ENCODE peak calls at places on chromosome 19, in ten cellular contexts. G is GM06990; X is body of pancreas; R is stimulated activated CD4-positive, alpha-beta T cell treated with anti-CD3 and anti-CD28 coated beads, Interleukin-1b, Interleukin-23, amount 100 ng/mL, for 48 hours; B is NCI-H774; J is stimulated activated CD8-positive, alpha-beta memory T cell treated with anti-CD3 and anti-CD28 coated beads, Interleukin-15, amount 100 ng/mL, for 24 hours; O is effector CD8-positive, alpha-beta T cell; D is cardiac muscle cell; H is astrocyte; U is CD8-positive, alpha-beta memory T cell. S is an unnamed sample.
A peak's percentile ranks its signal among the peaks of the same experiment; 100 is the strongest.

GRCh38 chr19:17037184-17037583 is 10.6 kb upstream of the CPAMD8 start:
- DNase-seq in G (no peak), X (no peak), R (no peak), B (no peak), J (no peak), O (no peak), D (no peak), H (no peak), U (no peak), S (no peak)

GRCh38 chr19:19306191-19306590 is 14.1 kb downstream of the SUGP1 start:
- DNase-seq in G (no peak), X (no peak), R (no peak), B (no peak), J (no peak), O (no peak), D (no peak), H (no peak), U (no peak), S (no peak)

GRCh38 chr19:11168568-11168967 is 13.0 kb upstream of the SPC24 start:
- DNase-seq in G (no peak), X (no peak), R (no peak), B (no peak), J (no peak), O (no peak), D (peak; percentile 77), H (peak; percentile 92), U (no peak), S (no peak)

GRCh38 chr19:46428278-46429141 is at the start of gene PNMA8C:
- DNase-seq in G (peak; percentile 70), X (peak; percentile 71), R (peak; percentile 48), B (no peak), J (no peak), O (peak; percentile 12), D (peak; percentile 67), H (peak; percentile 29), U (peak; percentile 68), S (peak; percentile 72)

GRCh38 chr19:40367577-40368434 is 19.3 kb downstream of the PLD3 start:
- DNase-seq in G (no peak), X (no peak), R (no peak), B (no peak), J (no peak), O (no peak), D (no peak), H (no peak), U (no peak), S (no peak)

GRCh38 chr19:42422576-42423461 is 4.4 kb downstream of the LIPE start:
- DNase-seq in G (peak; percentile 77), X (peak; percentile 23), R (peak; percentile 62), B (no peak), J (peak; percentile 20), O (peak; percentile 44), D (no peak), H (no peak), U (peak; percentile 77), S (peak; percentile 68)

GRCh38 chr19:4066682-4067395 is at the start of gene ZBTB7A:
- DNase-seq in G (peak; percentile 66), X (peak; percentile 91), R (peak; percentile 78), B (peak; percentile 36), J (no peak), O (peak; percentile 73), D (peak; percentile 79), H (peak; percentile 43), U (peak; percentile 91), S (peak; percentile 83)

GRCh38 chr19:46776927-46777911 is 11.2 kb downstream of the SLC1A5 start:
- DNase-seq in G (no peak), X (no peak), R (peak; percentile 24), B (no peak), J (no peak), O (no peak), D (no peak), H (no peak), U (no peak), S (peak; percentile 34)

GRCh38 chr19:55384576-55385235 is 614 bp upstream of the TMEM238 start:
- DNase-seq in G (peak; percentile 71), X (peak; percentile 25), R (peak; percentile 38), B (peak; percentile 40), J (no peak), O (no peak), D (no peak), H (no peak), U (peak; percentile 62), S (peak; percentile 49)

GRCh38 chr19:49421039-49421877 is 2.0 kb downstream of the PTH2 start:
- DNase-seq in G (peak; percentile 53), X (peak; percentile 67), R (peak; percentile 54), B (peak; percentile 26), J (no peak), O (no peak), D (peak; percentile 81), H (peak; percentile 18), U (no peak), S (peak; percentile 68)

GRCh38 chr19:17706750-17707181 is 12.5 kb upstream of the MAP1S start:
- DNase-seq in G (no peak), X (peak; percentile 10), R (no peak), B (no peak), J (no peak), O (no peak), D (peak; percentile 79), H (peak; percentile 30), U (no peak), S (no peak)

GRCh38 chr19:41998246-41999020 is 4.4 kb upstream of the ATP1A3 start:
- DNase-seq in G (peak; percentile 41), X (peak; percentile 19), R (peak; percentile 47), B (peak; percentile 16), J (no peak), O (no peak), D (peak; percentile 45), H (no peak), U (no peak), S (peak; percentile 66)

GRCh38 chr19:10678813-10679212 is 22.4 kb upstream of the QTRT1 start:
- DNase-seq in G (no peak), X (no peak), R (no peak), B (no peak), J (no peak), O (no peak), D (no peak), H (no peak), U (no peak), S (no peak)

GRCh38 chr19:40585677-40586422 is 9.2 kb downstream of the SHKBP1 start:
- DNase-seq in G (no peak), X (peak; percentile 30), R (no peak), B (no peak), J (no peak), O (no peak), D (peak; percentile 73), H (peak; percentile 59), U (no peak), S (no peak)

GRCh38 chr19:47573076-47574026 is at the start of gene ZNF541:
- DNase-seq in G (no peak), X (peak; percentile 54), R (peak; percentile 78), B (no peak), J (peak; percentile 33), O (peak; percentile 86), D (peak; percentile 80), H (peak; percentile 12), U (peak; percentile 88), S (peak; percentile 85)

GRCh38 chr19:5978606-5979552 is 939 bp upstream of the RANBP3 start:
- DNase-seq in G (no peak), X (no peak), R (no peak), B (no peak), J (no peak), O (no peak), D (no peak), H (no peak), U (no peak), S (peak; percentile 27)

GRCh38 chr19:27676877-27677276 is 1536.1 kb downstream of the UQCRFS1 start:
- DNase-seq in G (no peak), X (no peak), R (no peak), B (no peak), J (no peak), O (no peak), D (no peak), H (no peak), U (no peak), S (no peak)

GRCh38 chr19:15154002-15154612 is 46.7 kb downstream of the NOTCH3 start:
- DNase-seq in G (no peak), X (no peak), R (peak; percentile 41), B (peak; percentile 10), J (no peak), O (no peak), D (peak; percentile 62), H (no peak), U (no peak), S (peak; percentile 65)

GRCh38 chr19:45939792-45940514 is 25.4 kb upstream of the NANOS2 start:
- DNase-seq in G (no peak), X (no peak), R (no peak), B (no peak), J (no peak), O (no peak), D (no peak), H (no peak), U (no peak), S (no peak)

GRCh38 chr19:47608908-47609879 is at the start of gene BICRA:
- DNase-seq in G (peak; percentile 88), X (peak; percentile 89), R (peak; percentile 83), B (peak; percentile 78), J (peak; percentile 58), O (peak; percentile 70), D (peak; percentile 92), H (peak; percentile 38), U (peak; percentile 88), S (peak; percentile 83)

GRCh38 chr19:4064073-4064550 is 2.6 kb downstream of the ZBTB7A start:
- DNase-seq in G (no peak), X (peak; percentile 44), R (no peak), B (no peak), J (no peak), O (no peak), D (peak; percentile 44), H (no peak), U (no peak), S (no peak)

GRCh38 chr19:6261883-6262282 is 17.9 kb downstream of the MLLT1 start:
- DNase-seq in G (no peak), X (no peak), R (no peak), B (no peak), J (no peak), O (no peak), D (no peak), H (no peak), U (no peak), S (no peak)

GRCh38 chr19:55712804-55713631 is 25.2 kb downstream of the NLRP9 start:
- DNase-seq in G (no peak), X (no peak), R (no peak), B (no peak), J (no peak), O (no peak), D (no peak), H (no peak), U (no peak), S (no peak)